ENCODE peak calls at places on chromosomes 16 and 17, in seven cellular contexts. R, L, W, F, C, V and O are unnamed samples.

GRCh38 chr16:35140293-35140986 is 1681.0 kb downstream of the TP53TG3F start:
- DNase-seq in R (no peak), L (no peak), F (no peak), V (no peak), C (no peak), W (no peak), O (no peak)

GRCh38 chr17:44385287-44386181 is 3.9 kb downstream of the ITGA2B start:
- DNase-seq in W (peak), R (peak), L (peak), F (peak), V (peak), C (peak), O (peak)

GRCh38 chr17:68455756-68456528 is 1.4 kb downstream of the WIPI1 start:
- DNase-seq in F (peak), C (no peak), R (peak), W (no peak), V (no peak), L (no peak), O (no peak)

GRCh38 chr16:67447508-67448076 is 16.7 kb downstream of the HSD11B2 start:
- DNase-seq in W (no peak), V (peak), L (peak), C (peak), R (no peak), F (no peak), O (no peak)

GRCh38 chr17:77068915-77069314 is 71.9 kb upstream of the SEC14L1 start:
- DNase-seq in C (no peak), L (no peak), F (no peak), W (no peak), V (no peak), R (no peak), O (no peak)

GRCh38 chr16:27920391-27920891 is 143.1 kb downstream of the GSG1L start:
- DNase-seq in C (no peak), F (no peak), W (no peak), L (no peak), R (peak), V (no peak), O (peak)

GRCh38 chr17:17774009-17774881 is 62.5 kb downstream of the SREBF1 start:
- DNase-seq in W (no peak), V (peak), R (peak), C (no peak), F (peak), L (no peak), O (no peak)

GRCh38 chr17:16191604-16192003 is 23.7 kb downstream of the NCOR1 start:
- DNase-seq in V (no peak), L (no peak), W (no peak), F (no peak), C (no peak), R (no peak), O (no peak)

GRCh38 chr17:42408076-42408475 is 15.0 kb downstream of the CAVIN1 start:
- DNase-seq in F (no peak), R (no peak), W (no peak), L (peak), C (no peak), V (no peak), O (no peak)

GRCh38 chr16:85573696-85574641 is 39.2 kb upstream of the GSE1 start:
- DNase-seq in C (no peak), W (no peak), V (no peak), F (no peak), L (peak), R (no peak), O (peak)

GRCh38 chr17:40107266-40107980 is 7.0 kb upstream of the NR1D1 start:
- DNase-seq in R (no peak), C (no peak), F (no peak), L (no peak), W (no peak), V (no peak), O (no peak)

GRCh38 chr17:17495448-17496188 is 577 bp downstream of the RASD1 start:
- DNase-seq in R (peak), W (peak), C (peak), V (no peak), F (peak), L (peak), O (peak)

GRCh38 chr17:9676084-9676483 is 30.8 kb downstream of the USP43 start:
- DNase-seq in R (no peak), L (no peak), V (no peak), F (no peak), W (no peak), C (no peak), O (no peak)

GRCh38 chr16:71429581-71429980 is 12.3 kb downstream of the TLE7 start:
- DNase-seq in C (no peak), L (no peak), W (no peak), R (no peak), V (no peak), F (no peak), O (no peak)

GRCh38 chr17:60604686-60605334 is 4.8 kb downstream of the PPM1D start:
- DNase-seq in C (no peak), R (no peak), V (no peak), L (no peak), W (no peak), F (no peak), O (no peak)

GRCh38 chr17:36675250-36675649 is 73.9 kb downstream of the MRM1 start:
- DNase-seq in F (no peak), L (no peak), C (no peak), W (no peak), R (no peak), V (no peak), O (no peak)

GRCh38 chr16:73951541-73951940 is 345.1 kb upstream of the PSMD7 start:
- DNase-seq in L (peak), V (peak), C (no peak), W (no peak), R (no peak), F (no peak), O (no peak)

GRCh38 chr16:88941051-88941932 is 35.7 kb downstream of the CBFA2T3 start:
- DNase-seq in F (no peak), V (no peak), W (no peak), L (peak), R (no peak), C (no peak), O (peak)

GRCh38 chr17:76394166-76394565 is 9.8 kb downstream of the SPHK1 start:
- DNase-seq in V (no peak), R (no peak), W (no peak), L (peak), F (no peak), C (no peak), O (peak)

GRCh38 chr17:61065263-61065773 is 334.3 kb upstream of the TBX2 start:
- DNase-seq in C (no peak), V (no peak), F (no peak), W (no peak), R (no peak), L (no peak), O (no peak)

GRCh38 chr17:8151641-8152111 is 528 bp downstream of the PER1 start:
- DNase-seq in C (peak), W (peak), R (peak), F (peak), V (peak), L (peak), O (peak)

GRCh38 chr16:85037721-85038120 is 10.1 kb downstream of the KIAA0513 start:
- DNase-seq in F (no peak), V (no peak), C (no peak), W (no peak), R (no peak), L (no peak), O (no peak)

GRCh38 chr16:47374629-47375028 is 86.2 kb downstream of the ITFG1 start:
- DNase-seq in W (no peak), L (no peak), C (no peak), F (no peak), V (no peak), R (no peak), O (no peak)

GRCh38 chr16:50183316-50183715 is 30.2 kb downstream of the TENT4B start:
- DNase-seq in V (no peak), W (no peak), R (no peak), L (no peak), F (no peak), C (no peak), O (no peak)

GRCh38 chr16:85164838-85165516 is 52.7 kb upstream of the CIBAR2 start:
- DNase-seq in R (no peak), V (no peak), F (no peak), L (no peak), C (no peak), W (no peak), O (no peak)

GRCh38 chr16:27685802-27686201 is 135.9 kb downstream of the KATNIP start:
- DNase-seq in R (no peak), W (no peak), V (no peak), F (no peak), L (no peak), C (no peak), O (no peak)

GRCh38 chr17:27282054-27282501 is 11.8 kb upstream of the WSB1 start:
- DNase-seq in F (no peak), W (no peak), C (no peak), V (no peak), R (no peak), L (no peak), O (no peak)

GRCh38 chr17:538096-538973 is 176.3 kb downstream of the VPS53 start:
- DNase-seq in L (no peak), W (no peak), R (no peak), F (no peak), V (no peak), C (no peak), O (no peak)

GRCh38 chr16:80263181-80263823 is 277.5 kb upstream of the DYNLRB2 start:
- DNase-seq in W (no peak), C (no peak), F (no peak), R (no peak), L (no peak), V (no peak), O (no peak)

GRCh38 chr17:63681530-63681929 is 18.4 kb downstream of the LIMD2 start:
- DNase-seq in R (no peak), L (no peak), F (no peak), C (no peak), W (no peak), V (no peak), O (no peak)

GRCh38 chr17:63680700-63681099 is 19.2 kb downstream of the LIMD2 start:
- DNase-seq in C (no peak), W (no peak), V (no peak), F (no peak), R (no peak), L (no peak), O (no peak)

GRCh38 chr17:63676540-63676933 is 23.4 kb downstream of the LIMD2 start:
- DNase-seq in L (no peak), V (no peak), W (no peak), F (no peak), R (no peak), C (no peak), O (no peak)

GRCh38 chr17:63682441-63682840 is 17.5 kb downstream of the LIMD2 start:
- DNase-seq in F (no peak), L (no peak), W (no peak), C (no peak), R (no peak), V (no peak), O (no peak)

GRCh38 chr17:63679214-63679613 is 20.7 kb downstream of the LIMD2 start:
- DNase-seq in V (no peak), C (no peak), W (no peak), F (no peak), L (no peak), R (no peak), O (no peak)
- TF ChIP-seq CTCF in V (no peak), C (no peak), W (no peak), F (no peak), L (no peak), R (no peak), O (no peak)

DNA sequence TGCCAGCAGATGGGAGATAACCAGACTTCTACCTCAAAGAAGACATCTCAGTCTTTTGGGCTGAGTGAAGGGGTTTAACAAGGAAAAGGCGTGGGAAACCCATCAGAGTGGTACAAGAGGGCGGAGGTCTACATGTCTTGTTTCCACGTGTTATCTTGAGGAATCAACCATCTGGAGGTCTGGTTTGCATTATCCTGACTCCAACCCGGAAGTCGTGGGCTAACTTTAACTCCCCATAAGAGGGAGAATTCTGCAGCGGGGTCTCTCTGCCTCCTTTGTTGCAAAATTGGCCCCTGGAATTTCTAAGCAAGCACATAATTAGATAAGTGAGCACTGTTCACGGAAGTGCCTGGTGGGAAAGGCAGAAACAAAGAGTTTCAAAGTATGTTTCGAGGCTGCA is 398.7 kb upstream of the C16orf82 start:
- DNase-seq in F (no peak), R (no peak), W (no peak), L (no peak), V (no peak), C (no peak), O (no peak)
- TF ChIP-seq CTCF in F (no peak), R (no peak), W (no peak), L (no peak), V (no peak), C (no peak), O (no peak)

GRCh38 chr16:1285669-1286491 is 23.6 kb upstream of the UBE2I start:
- DNase-seq in L (no peak), C (no peak), V (no peak), W (no peak), F (no peak), R (no peak), O (no peak)
- TF ChIP-seq CTCF in L (no peak), C (no peak), V (no peak), W (no peak), F (no peak), R (no peak), O (peak)

DNA sequence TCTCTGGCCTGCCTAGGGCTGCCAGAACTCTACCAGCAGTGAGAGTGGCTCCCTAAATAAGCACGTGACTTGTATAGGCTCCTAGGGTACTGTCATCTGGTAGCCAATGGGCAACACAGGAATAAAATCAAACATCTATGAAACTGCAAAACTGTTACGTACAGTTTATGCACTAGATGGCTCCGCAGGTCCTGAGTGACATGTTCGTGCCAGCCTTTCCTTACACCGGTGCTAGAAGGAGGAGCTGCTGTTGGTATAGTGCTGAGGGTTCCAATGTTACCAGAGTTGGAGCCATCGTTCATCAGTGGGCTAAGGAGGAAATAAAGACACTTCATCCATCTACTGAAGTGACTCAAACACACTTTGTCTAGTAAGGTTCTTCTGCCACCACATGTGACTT is 63.2 kb upstream of the TRAP1 start:
- DNase-seq in C (no peak), R (no peak), F (no peak), L (no peak), V (no peak), W (no peak), O (no peak)
- TF ChIP-seq CTCF in C (no peak), R (no peak), F (no peak), L (no peak), V (no peak), W (no peak), O (no peak)